ENCODE peak calls at places on chromosomes 6 and 20, in nine cellular contexts. N is left lung, B is fibroblast of pulmonary artery, M is psoas muscle, G is cardiac muscle cell, H is GM10248, O is stomach, V is BE2C, L is left ventricle myocardium inferior. E is an unnamed sample.

GRCh38 chr20:18613553-18613952 is 25.7 kb downstream of the DTD1 start:
- DNase-seq in V (no peak), H (no peak), N (no peak), G (no peak), M (no peak), O (no peak), B (no peak), L (no peak), E (no peak)

GRCh38 chr20:37649017-37649416 is 44.8 kb upstream of the CTNNBL1 start:
- DNase-seq in G (no peak), B (peak), L (no peak), N (no peak), O (no peak), H (no peak), M (no peak), V (no peak), E (no peak)

GRCh38 chr6:129494099-129494498 is 215.9 kb downstream of the ARHGAP18 start:
- DNase-seq in G (no peak), L (no peak), M (no peak), V (no peak), B (no peak), O (no peak), H (no peak), N (no peak), E (no peak)

GRCh38 chr20:19269737-19270325 is 57.4 kb downstream of the SLC24A3 start:
- DNase-seq in B (no peak), L (no peak), V (no peak), O (no peak), N (no peak), H (no peak), M (no peak), G (no peak), E (no peak)

GRCh38 chr6:158938811-158939254 is 61.2 kb downstream of the RSPH3 start:
- DNase-seq in G (peak), H (no peak), B (no peak), L (no peak), O (no peak), M (peak), N (no peak), V (no peak), E (peak)

GRCh38 chr6:166010136-166010535 is 157.5 kb downstream of the TBXT start:
- DNase-seq in G (no peak), M (no peak), N (no peak), H (no peak), L (no peak), B (no peak), V (no peak), O (no peak), E (no peak)

GRCh38 chr6:16832027-16832688 is 70.9 kb upstream of the ATXN1 start:
- DNase-seq in B (no peak), O (no peak), G (no peak), H (no peak), M (no peak), N (no peak), L (no peak), V (no peak), E (no peak)

GRCh38 chr20:58109918-58110635 is 118.4 kb downstream of the ANKRD60 start:
- DNase-seq in B (no peak), L (no peak), V (no peak), M (no peak), G (no peak), H (no peak), N (no peak), O (no peak), E (no peak)

GRCh38 chr6:80961166-80961565 is 791.3 kb downstream of the TENT5A start:
- DNase-seq in G (no peak), B (no peak), H (no peak), N (no peak), M (no peak), L (no peak), V (no peak), O (no peak), E (no peak)

GRCh38 chr6:93417421-93417996 is 1.9 kb downstream of the EPHA7 start:
- DNase-seq in M (no peak), H (peak), B (peak), N (no peak), G (peak), O (no peak), L (no peak), V (peak), E (no peak)

GRCh38 chr20:51029963-51030930 is 7.3 kb upstream of the KCNG1 start:
- DNase-seq in B (peak), O (no peak), H (no peak), L (peak), G (peak), N (no peak), M (peak), V (no peak), E (no peak)

GRCh38 chr6:107108201-107108890 is 7.0 kb downstream of the BEND3 start:
- DNase-seq in N (no peak), M (no peak), H (no peak), G (no peak), V (no peak), L (no peak), O (no peak), B (no peak), E (no peak)

GRCh38 chr20:37914672-37915433 is 11.9 kb downstream of the VSTM2L start:
- DNase-seq in M (no peak), L (no peak), B (no peak), N (no peak), H (no peak), V (peak), G (peak), O (no peak), E (no peak)

GRCh38 chr20:25033250-25033940 is 24.5 kb downstream of the ACSS1 start:
- DNase-seq in N (no peak), O (no peak), V (no peak), G (no peak), M (peak), L (no peak), H (no peak), B (peak), E (no peak)

GRCh38 chr6:72424476-72424875 is 197.4 kb upstream of the KCNQ5 start:
- DNase-seq in V (no peak), N (no peak), M (no peak), B (no peak), H (no peak), L (no peak), G (no peak), O (no peak), E (no peak)

GRCh38 chr6:117206951-117207687 is 58.2 kb upstream of the VGLL2 start:
- DNase-seq in B (no peak), L (no peak), G (no peak), V (no peak), M (no peak), H (no peak), N (no peak), O (no peak), E (no peak)

GRCh38 chr6:110563711-110564110 is 87.3 kb upstream of the SLC22A16 start:
- DNase-seq in N (no peak), H (no peak), V (no peak), M (no peak), O (no peak), L (no peak), G (no peak), B (no peak), E (no peak)

GRCh38 chr20:34564810-34565209 is 6.3 kb downstream of the MAP1LC3A start:
- DNase-seq in N (no peak), V (no peak), L (no peak), M (no peak), G (no peak), O (no peak), B (no peak), H (no peak), E (no peak)

GRCh38 chr20:34561661-34562060 is 3.1 kb downstream of the MAP1LC3A start:
- DNase-seq in M (no peak), L (no peak), H (no peak), V (no peak), O (no peak), B (no peak), G (no peak), N (no peak), E (no peak)

GRCh38 chr20:34560614-34561013 is 2.1 kb downstream of the MAP1LC3A start:
- DNase-seq in H (no peak), B (no peak), M (no peak), G (no peak), O (no peak), L (no peak), V (no peak), N (no peak), E (no peak)

GRCh38 chr20:34560141-34560523 is 1.6 kb downstream of the MAP1LC3A start:
- DNase-seq in B (no peak), N (no peak), V (no peak), L (no peak), O (no peak), G (no peak), H (no peak), M (no peak), E (no peak)

DNA sequence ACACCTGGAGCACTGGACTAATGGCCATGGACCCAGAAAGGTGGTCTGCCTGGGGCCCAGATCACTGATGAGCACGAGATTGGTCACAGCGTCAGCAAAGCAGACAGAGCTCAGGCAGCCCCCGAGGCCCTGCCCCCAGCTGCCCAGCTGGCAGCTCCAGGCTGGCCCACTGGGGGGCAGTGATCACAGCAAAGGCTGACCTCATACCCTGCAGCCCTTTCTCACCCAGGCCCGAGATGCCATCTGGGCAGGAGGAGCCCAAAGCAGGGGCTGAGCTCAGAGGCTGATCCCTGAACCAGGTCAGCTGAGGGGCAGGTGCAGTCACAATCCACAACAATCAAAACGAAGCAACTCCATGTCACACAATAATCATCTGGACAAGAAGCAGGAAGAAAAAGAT is 4.1 kb downstream of the MAP1LC3A start:
- DNase-seq in L (no peak), M (no peak), V (peak), B (peak), O (no peak), N (no peak), H (no peak), G (peak), E (peak)
- TF ChIP-seq CTCF in L (peak), M (peak), V (peak), B (peak), O (peak), N (peak), H (peak), G (peak), E (peak)

GRCh38 chr6:85458782-85459181 is 8.9 kb downstream of the NT5E start:
- DNase-seq in M (no peak), G (no peak), V (no peak), L (no peak), H (no peak), N (no peak), O (no peak), B (peak), E (no peak)

GRCh38 chr6:85460951-85461805 is 11.3 kb downstream of the NT5E start:
- DNase-seq in O (no peak), V (no peak), N (no peak), L (no peak), B (peak), G (peak), M (no peak), H (peak), E (peak)

GRCh38 chr6:85459224-85459901 is 9.5 kb downstream of the NT5E start:
- DNase-seq in L (no peak), G (peak), B (peak), M (no peak), N (no peak), O (no peak), H (no peak), V (no peak), E (no peak)

GRCh38 chr6:85461806-85462185 is 11.9 kb downstream of the NT5E start:
- DNase-seq in L (no peak), B (no peak), O (no peak), V (no peak), N (no peak), H (no peak), G (no peak), M (no peak), E (no peak)

GRCh38 chr6:85460154-85460950 is 10.5 kb downstream of the NT5E start:
- DNase-seq in V (no peak), N (no peak), G (peak), B (peak), M (no peak), L (no peak), H (no peak), O (no peak), E (no peak)
- TF ChIP-seq CTCF in V (no peak), N (no peak), G (no peak), B (no peak), M (no peak), L (no peak), H (no peak), O (no peak), E (no peak)

DNA sequence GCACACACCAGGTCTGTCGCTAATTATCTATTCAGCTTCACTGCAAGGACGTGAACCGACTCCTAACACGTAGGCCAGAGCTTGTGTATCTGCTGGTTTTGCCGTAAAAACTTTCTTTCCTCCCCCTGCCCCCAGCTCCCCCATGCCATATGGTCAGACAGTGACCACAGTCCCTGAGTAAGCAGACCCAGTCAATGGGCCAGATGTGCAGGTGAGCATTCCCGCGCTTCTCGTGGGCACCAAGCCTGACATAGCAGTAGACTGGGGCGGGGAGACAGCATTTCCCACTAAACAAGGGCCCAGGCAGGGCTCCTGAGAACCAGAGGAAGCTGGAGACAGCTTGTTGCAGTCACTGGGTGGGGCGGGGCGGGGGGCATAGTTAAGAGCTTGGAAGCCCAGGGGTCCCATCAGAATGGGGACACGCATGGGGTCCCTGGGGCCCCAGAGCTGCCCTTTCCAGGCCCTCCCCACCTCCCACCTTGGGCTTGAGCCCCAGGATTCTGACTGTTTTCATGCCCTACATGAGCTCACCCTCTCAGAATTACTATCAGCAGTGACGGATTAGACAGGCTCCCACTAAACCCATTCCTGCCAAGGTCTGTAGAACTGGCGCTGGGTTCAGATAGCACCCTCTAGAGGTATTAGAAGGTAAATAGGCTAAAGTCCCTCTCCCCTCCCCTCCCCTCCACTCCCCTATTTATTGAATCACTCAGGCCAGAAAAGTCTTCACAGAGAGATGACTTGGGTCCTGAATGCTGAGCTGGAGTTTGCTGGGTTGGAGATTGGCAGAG is 51.8 kb downstream of the CDH26 start:
- DNase-seq in B (no peak), V (no peak), O (no peak), L (no peak), H (no peak), N (no peak), M (no peak), G (no peak), E (no peak)
- TF ChIP-seq CTCF in B (no peak), V (peak), O (no peak), L (no peak), H (peak), N (peak), M (no peak), G (peak), E (no peak)

GRCh38 chr6:154397491-154398195 is 41.0 kb upstream of the IPCEF1 start:
- DNase-seq in L (no peak), H (no peak), O (no peak), B (no peak), V (no peak), G (no peak), M (no peak), N (no peak), E (no peak)
- TF ChIP-seq CTCF in L (no peak), H (no peak), O (no peak), B (no peak), V (no peak), G (no peak), M (no peak), N (no peak), E (no peak)

GRCh38 chr6:119614138-119614537 is 264.6 kb upstream of the MAN1A1 start:
- DNase-seq in O (no peak), B (no peak), N (no peak), H (no peak), G (no peak), L (no peak), M (no peak), V (no peak), E (no peak)
- TF ChIP-seq CTCF in O (no peak), B (no peak), N (no peak), H (no peak), G (no peak), L (no peak), M (no peak), V (no peak), E (no peak)

GRCh38 chr6:79763301-79763700 is 132.2 kb downstream of the SH3BGRL2 start:
- DNase-seq in O (no peak), H (no peak), L (no peak), V (no peak), G (no peak), M (no peak), N (no peak), B (no peak), E (no peak)

GRCh38 chr6:79756496-79756895 is 125.4 kb downstream of the SH3BGRL2 start:
- DNase-seq in G (no peak), O (no peak), V (no peak), N (no peak), H (no peak), B (no peak), L (no peak), M (no peak), E (no peak)

GRCh38 chr6:79764758-79765157 is 133.6 kb downstream of the SH3BGRL2 start:
- DNase-seq in M (no peak), H (no peak), B (no peak), O (no peak), N (no peak), G (no peak), V (no peak), L (no peak), E (no peak)

DNA sequence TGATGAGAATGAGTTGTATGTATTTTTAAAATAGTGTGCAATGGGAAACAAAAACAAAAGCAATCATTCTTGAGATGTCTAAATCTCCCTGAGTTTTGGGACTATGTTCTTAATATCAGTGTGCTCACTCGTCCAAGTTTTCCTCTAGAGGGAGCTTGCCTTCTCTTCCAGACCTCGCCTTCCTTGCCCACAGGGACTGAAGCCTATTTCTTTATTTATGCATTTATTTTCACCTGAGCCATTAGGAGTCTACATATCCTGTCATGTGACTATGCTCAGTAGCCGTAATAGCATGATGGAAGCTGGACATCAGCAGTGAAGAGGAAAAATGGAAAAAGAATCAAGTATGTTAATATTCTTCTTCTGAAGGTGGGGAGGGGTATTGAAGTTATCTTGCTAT is 131.2 kb downstream of the SH3BGRL2 start:
- DNase-seq in H (no peak), O (no peak), V (peak), B (peak), L (no peak), G (peak), N (no peak), M (no peak), E (peak)
- TF ChIP-seq CTCF in H (no peak), O (no peak), V (peak), B (peak), L (no peak), G (peak), N (no peak), M (no peak), E (peak)

DNA sequence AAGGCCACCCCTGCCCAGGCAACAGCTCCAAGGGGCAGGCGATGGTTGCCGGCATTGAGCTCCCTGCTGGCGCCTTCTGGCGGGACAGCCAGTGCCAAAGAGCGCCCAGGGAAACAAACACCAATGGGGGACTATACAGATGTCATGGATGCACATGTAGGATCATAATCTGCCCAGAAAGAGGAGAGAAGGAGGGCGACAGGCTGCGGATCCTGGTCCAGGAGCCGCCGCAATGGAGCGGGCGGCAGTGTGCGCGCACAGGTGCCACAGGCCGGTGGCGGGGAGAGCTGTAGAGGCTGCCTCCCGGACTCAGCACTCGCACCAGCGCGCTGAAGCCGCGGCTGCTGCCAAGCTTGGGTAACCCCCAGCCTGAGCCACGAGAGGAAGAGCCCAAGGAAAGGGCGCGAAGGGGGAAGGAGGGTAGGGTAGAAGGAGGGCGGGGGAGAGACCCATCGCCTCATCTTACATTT is 418 bp upstream of the FUT9 start:
- DNase-seq in L (no peak), B (no peak), V (peak), M (no peak), N (peak), H (no peak), O (peak), G (no peak), E (peak)
- TF ChIP-seq CTCF in L (no peak), B (no peak), V (no peak), M (no peak), N (no peak), H (no peak), O (no peak), G (no peak), E (no peak)

GRCh38 chr6:55524441-55524840 is 54.6 kb downstream of the HMGCLL1 start:
- DNase-seq in O (no peak), L (no peak), M (no peak), N (no peak), H (no peak), V (no peak), G (no peak), B (no peak), E (no peak)

GRCh38 chr6:55531496-55531895 is 47.5 kb downstream of the HMGCLL1 start:
- DNase-seq in O (no peak), G (no peak), M (no peak), B (no peak), V (no peak), H (no peak), L (no peak), N (no peak), E (no peak)

DNA sequence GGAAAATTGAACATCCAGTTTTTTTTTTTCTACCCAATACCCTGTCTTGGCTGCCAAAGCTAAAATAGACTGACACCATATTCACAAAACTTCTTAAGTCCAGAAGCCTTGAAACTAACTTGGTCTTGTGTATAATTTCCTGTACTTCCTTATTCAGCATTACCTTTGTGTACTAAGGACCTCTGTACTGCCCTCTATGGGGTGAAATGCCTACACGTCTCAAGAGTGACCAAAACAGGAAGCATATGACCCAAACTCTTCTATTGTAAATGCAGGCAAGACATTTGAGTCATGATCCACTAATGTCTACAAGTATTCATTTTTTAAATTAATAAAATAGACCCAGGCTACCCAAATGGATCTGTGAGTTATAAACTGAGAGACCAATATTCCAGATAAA is 50.4 kb downstream of the HMGCLL1 start:
- DNase-seq in O (no peak), L (no peak), B (peak), G (peak), M (no peak), H (peak), V (peak), N (no peak), E (peak)
- TF ChIP-seq CTCF in O (no peak), L (peak), B (peak), G (peak), M (no peak), H (no peak), V (peak), N (no peak), E (peak)